ENCODE peak calls at places on chromosomes 4 and X, in eight cellular contexts. One of them, this sample, is unnamed. For H3K27me3, the result is how much of the 10 kb centered on the place peaks cover.

GRCh38 chr4:123524958-123525628 is 128.5 kb downstream of the SPRY1 start:
- DNase-seq in pancreas: no peak
- DNase-seq in MM.1S: no peak
- DNase-seq in hepatocyte: peak
- DNase-seq in AG04450: peak
- DNase-seq in upper lobe of left lung: no peak
- DNase-seq in left ventricle myocardium inferior: no peak
- DNase-seq in testis: no peak
- DNase-seq in this sample: no peak

GRCh38 chrX:97399400-97399799 is 515.7 kb downstream of the RPA4 start:
- DNase-seq in AG04450: peak
- DNase-seq in testis: no peak
- DNase-seq in pancreas: no peak
- DNase-seq in MM.1S: peak
- DNase-seq in upper lobe of left lung: no peak
- DNase-seq in left ventricle myocardium inferior: no peak
- DNase-seq in hepatocyte: no peak
- DNase-seq in this sample: no peak

GRCh38 chrX:107542500-107542899 is 85.8 kb upstream of the PRPS1 start:
- DNase-seq in upper lobe of left lung: no peak
- DNase-seq in MM.1S: no peak
- DNase-seq in left ventricle myocardium inferior: no peak
- DNase-seq in pancreas: peak
- DNase-seq in testis: peak
- DNase-seq in AG04450: no peak
- DNase-seq in hepatocyte: peak
- DNase-seq in this sample: no peak

GRCh38 chrX:134601240-134601639 is 57.0 kb downstream of the PLAC1 start:
- DNase-seq in pancreas: no peak
- DNase-seq in hepatocyte: no peak
- DNase-seq in testis: no peak
- DNase-seq in upper lobe of left lung: no peak
- DNase-seq in left ventricle myocardium inferior: no peak
- DNase-seq in AG04450: no peak
- DNase-seq in MM.1S: no peak
- DNase-seq in this sample: no peak

GRCh38 chrX:43655151-43655676 is 885 bp upstream of the MAOA start:
- DNase-seq in AG04450: no peak
- DNase-seq in hepatocyte: peak
- DNase-seq in testis: peak
- DNase-seq in MM.1S: peak
- DNase-seq in left ventricle myocardium inferior: peak
- DNase-seq in pancreas: peak
- DNase-seq in upper lobe of left lung: no peak
- DNase-seq in this sample: no peak

GRCh38 chr4:176953021-176953420 is 160.3 kb upstream of the VEGFC start:
- DNase-seq in AG04450: no peak
- DNase-seq in MM.1S: no peak
- DNase-seq in testis: no peak
- DNase-seq in hepatocyte: no peak
- DNase-seq in pancreas: no peak
- DNase-seq in upper lobe of left lung: no peak
- DNase-seq in left ventricle myocardium inferior: no peak
- DNase-seq in this sample: no peak

GRCh38 chrX:85004255-85004654 is 578 bp downstream of the APOOL start:
- DNase-seq in testis: peak
- DNase-seq in AG04450: no peak
- DNase-seq in upper lobe of left lung: no peak
- DNase-seq in pancreas: no peak
- DNase-seq in MM.1S: no peak
- DNase-seq in left ventricle myocardium inferior: no peak
- DNase-seq in hepatocyte: no peak
- DNase-seq in this sample: no peak

GRCh38 chrX:13387656-13388421 is 68.0 kb upstream of the ATXN3L start:
- DNase-seq in upper lobe of left lung: no peak
- DNase-seq in AG04450: no peak
- DNase-seq in MM.1S: no peak
- DNase-seq in hepatocyte: no peak
- DNase-seq in pancreas: no peak
- DNase-seq in left ventricle myocardium inferior: no peak
- DNase-seq in testis: no peak
- DNase-seq in this sample: no peak

GRCh38 chrX:53188763-53189162 is 36.2 kb downstream of the KDM5C start:
- DNase-seq in upper lobe of left lung: no peak
- DNase-seq in AG04450: no peak
- DNase-seq in MM.1S: peak
- DNase-seq in left ventricle myocardium inferior: no peak
- DNase-seq in hepatocyte: no peak
- DNase-seq in pancreas: no peak
- DNase-seq in testis: no peak
- DNase-seq in this sample: no peak

GRCh38 chr4:95155759-95156451 is 392.9 kb downstream of the UNC5C start:
- DNase-seq in testis: no peak
- DNase-seq in AG04450: no peak
- DNase-seq in upper lobe of left lung: no peak
- DNase-seq in hepatocyte: peak
- DNase-seq in MM.1S: peak
- DNase-seq in pancreas: no peak
- DNase-seq in left ventricle myocardium inferior: no peak
- DNase-seq in this sample: no peak

GRCh38 chrX:47706575-47706974 is 47.6 kb upstream of the UXT start:
- DNase-seq in testis: no peak
- DNase-seq in hepatocyte: no peak
- DNase-seq in MM.1S: no peak
- DNase-seq in upper lobe of left lung: no peak
- DNase-seq in left ventricle myocardium inferior: no peak
- DNase-seq in pancreas: no peak
- DNase-seq in AG04450: no peak
- DNase-seq in this sample: no peak

GRCh38 chrX:115650449-115650848 is 89.5 kb downstream of the PLS3 start:
- DNase-seq in MM.1S: no peak
- DNase-seq in testis: no peak
- DNase-seq in upper lobe of left lung: no peak
- DNase-seq in left ventricle myocardium inferior: no peak
- DNase-seq in AG04450: no peak
- DNase-seq in hepatocyte: no peak
- DNase-seq in pancreas: no peak
- DNase-seq in this sample: no peak

GRCh38 chr4:145618912-145619638 is at the start of gene MMAA:
- DNase-seq in hepatocyte: peak
- DNase-seq in pancreas: peak
- DNase-seq in upper lobe of left lung: peak
- DNase-seq in AG04450: peak
- DNase-seq in testis: peak
- DNase-seq in MM.1S: peak
- DNase-seq in left ventricle myocardium inferior: peak
- DNase-seq in this sample: peak

GRCh38 chrX:70166601-70167590 is 10.4 kb upstream of the DGAT2L6 start:
- DNase-seq in testis: no peak
- DNase-seq in left ventricle myocardium inferior: no peak
- DNase-seq in pancreas: no peak
- DNase-seq in upper lobe of left lung: no peak
- DNase-seq in MM.1S: no peak
- DNase-seq in hepatocyte: no peak
- DNase-seq in AG04450: peak
- DNase-seq in this sample: no peak

GRCh38 chr4:24881508-24882071 is 31.3 kb downstream of the CCDC149 start:
- DNase-seq in testis: no peak
- DNase-seq in left ventricle myocardium inferior: no peak
- DNase-seq in pancreas: no peak
- DNase-seq in upper lobe of left lung: no peak
- DNase-seq in hepatocyte: no peak
- DNase-seq in AG04450: no peak
- DNase-seq in MM.1S: no peak
- DNase-seq in this sample: no peak

GRCh38 chr4:109011241-109012031 is 248.6 kb upstream of the ETNPPL start:
- DNase-seq in MM.1S: no peak
- DNase-seq in upper lobe of left lung: no peak
- DNase-seq in hepatocyte: no peak
- DNase-seq in left ventricle myocardium inferior: no peak
- DNase-seq in AG04450: no peak
- DNase-seq in pancreas: no peak
- DNase-seq in testis: no peak
- DNase-seq in this sample: no peak

GRCh38 chr4:128461300-128462103 is 173.9 kb upstream of the PGRMC2 start:
- DNase-seq in testis: peak
- DNase-seq in hepatocyte: peak
- DNase-seq in MM.1S: no peak
- DNase-seq in upper lobe of left lung: no peak
- DNase-seq in AG04450: peak
- DNase-seq in left ventricle myocardium inferior: no peak
- DNase-seq in pancreas: peak
- DNase-seq in this sample: no peak

GRCh38 chrX:39453847-39454645 is 643.7 kb downstream of the BCOR start:
- DNase-seq in hepatocyte: peak
- DNase-seq in pancreas: no peak
- DNase-seq in AG04450: no peak
- DNase-seq in MM.1S: no peak
- DNase-seq in left ventricle myocardium inferior: peak
- DNase-seq in upper lobe of left lung: no peak
- DNase-seq in testis: no peak
- DNase-seq in this sample: no peak

GRCh38 chr4:127810551-127810950 is 28.4 kb downstream of the HSPA4L start:
- DNase-seq in pancreas: no peak
- DNase-seq in MM.1S: no peak
- DNase-seq in hepatocyte: no peak
- DNase-seq in upper lobe of left lung: no peak
- DNase-seq in AG04450: no peak
- DNase-seq in testis: no peak
- DNase-seq in left ventricle myocardium inferior: no peak
- DNase-seq in this sample: no peak

GRCh38 chr4:3322059-3322550 is 29.3 kb downstream of the RGS12 start:
- DNase-seq in pancreas: no peak
- DNase-seq in MM.1S: no peak
- DNase-seq in upper lobe of left lung: no peak
- DNase-seq in AG04450: no peak
- DNase-seq in testis: no peak
- DNase-seq in hepatocyte: no peak
- DNase-seq in left ventricle myocardium inferior: no peak
- DNase-seq in this sample: no peak

GRCh38 chrX:154914052-154914451 is 27.9 kb downstream of the F8A1 start:
- DNase-seq in AG04450: no peak
- DNase-seq in upper lobe of left lung: no peak
- DNase-seq in MM.1S: no peak
- DNase-seq in testis: no peak
- DNase-seq in hepatocyte: no peak
- DNase-seq in pancreas: no peak
- DNase-seq in left ventricle myocardium inferior: no peak
- DNase-seq in this sample: no peak

GRCh38 chrX:154918060-154918483 is 31.9 kb downstream of the F8A1 start:
- DNase-seq in testis: peak
- DNase-seq in AG04450: peak
- DNase-seq in hepatocyte: peak
- DNase-seq in pancreas: peak
- DNase-seq in left ventricle myocardium inferior: peak
- DNase-seq in upper lobe of left lung: no peak
- DNase-seq in MM.1S: peak
- DNase-seq in this sample: no peak
- TF ChIP-seq CTCF in testis: no peak
- TF ChIP-seq CTCF in AG04450: peak
- TF ChIP-seq CTCF in hepatocyte: peak
- TF ChIP-seq CTCF in pancreas: peak
- TF ChIP-seq CTCF in left ventricle myocardium inferior: peak
- TF ChIP-seq CTCF in upper lobe of left lung: peak
- TF ChIP-seq CTCF in MM.1S: peak
- TF ChIP-seq CTCF in this sample: peak

GRCh38 chr4:76607266-76607799 is 172.3 kb downstream of the SHROOM3 start:
- DNase-seq in MM.1S: peak
- DNase-seq in AG04450: no peak
- DNase-seq in pancreas: no peak
- DNase-seq in hepatocyte: no peak
- DNase-seq in testis: no peak
- DNase-seq in upper lobe of left lung: no peak
- DNase-seq in left ventricle myocardium inferior: no peak
- DNase-seq in this sample: no peak

GRCh38 chr4:76610751-76611150 is 175.7 kb downstream of the SHROOM3 start:
- DNase-seq in left ventricle myocardium inferior: no peak
- DNase-seq in hepatocyte: no peak
- DNase-seq in MM.1S: no peak
- DNase-seq in pancreas: no peak
- DNase-seq in testis: no peak
- DNase-seq in AG04450: no peak
- DNase-seq in upper lobe of left lung: no peak
- DNase-seq in this sample: no peak

GRCh38 chr4:76605099-76605563 is 170.1 kb downstream of the SHROOM3 start:
- DNase-seq in upper lobe of left lung: no peak
- DNase-seq in AG04450: no peak
- DNase-seq in MM.1S: no peak
- DNase-seq in pancreas: no peak
- DNase-seq in hepatocyte: no peak
- DNase-seq in testis: no peak
- DNase-seq in left ventricle myocardium inferior: no peak
- DNase-seq in this sample: no peak

GRCh38 chr4:76606662-76607265 is 171.7 kb downstream of the SHROOM3 start:
- DNase-seq in upper lobe of left lung: no peak
- DNase-seq in left ventricle myocardium inferior: no peak
- DNase-seq in hepatocyte: peak
- DNase-seq in testis: no peak
- DNase-seq in AG04450: no peak
- DNase-seq in pancreas: no peak
- DNase-seq in MM.1S: peak
- DNase-seq in this sample: no peak

GRCh38 chr4:76607846-76608245 is 172.8 kb downstream of the SHROOM3 start:
- DNase-seq in pancreas: no peak
- DNase-seq in left ventricle myocardium inferior: no peak
- DNase-seq in upper lobe of left lung: no peak
- DNase-seq in hepatocyte: no peak
- DNase-seq in AG04450: no peak
- DNase-seq in MM.1S: no peak
- DNase-seq in testis: no peak
- DNase-seq in this sample: no peak
- H3K27ac ChIP-seq in pancreas: no peak
- H3K27ac ChIP-seq in left ventricle myocardium inferior: no peak
- H3K27ac ChIP-seq in upper lobe of left lung: no peak
- H3K27ac ChIP-seq in hepatocyte: peak
- H3K27ac ChIP-seq in AG04450: no peak
- H3K27ac ChIP-seq in MM.1S: peak
- H3K27ac ChIP-seq in testis: no peak
- H3K27ac ChIP-seq in this sample: no peak

DNA sequence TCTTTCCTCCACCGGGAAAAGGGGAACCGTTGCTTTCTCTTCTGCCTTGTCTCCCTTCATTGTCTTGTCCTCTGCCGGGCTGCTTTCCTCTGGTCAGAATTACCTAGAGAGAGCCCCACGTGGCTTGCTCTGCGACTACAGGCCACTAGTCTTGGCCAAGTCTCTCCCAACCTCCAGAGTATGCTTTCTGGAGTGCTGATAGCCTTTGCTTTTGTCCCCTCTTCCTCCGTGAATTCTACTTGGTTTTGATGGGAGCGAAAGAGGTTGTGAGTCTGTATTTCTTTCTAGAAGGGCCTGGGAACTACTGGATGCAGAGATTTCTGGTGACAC is 5.3 kb upstream of the POU4F2 start:
- DNase-seq in AG04450: no peak
- DNase-seq in pancreas: no peak
- DNase-seq in left ventricle myocardium inferior: no peak
- DNase-seq in hepatocyte: no peak
- DNase-seq in upper lobe of left lung: no peak
- DNase-seq in MM.1S: no peak
- DNase-seq in testis: no peak
- DNase-seq in this sample: no peak
- H3K27me3 ChIP-seq in AG04450: under half
- H3K27me3 ChIP-seq in pancreas: under half
- H3K27me3 ChIP-seq in left ventricle myocardium inferior: half or more
- H3K27me3 ChIP-seq in hepatocyte: half or more
- H3K27me3 ChIP-seq in upper lobe of left lung: under half
- H3K27me3 ChIP-seq in MM.1S: under half
- H3K27me3 ChIP-seq in testis: under half
- H3K27me3 ChIP-seq in this sample: half or more

GRCh38 chrX:49209434-49210251 is 9.7 kb upstream of the SYP start:
- DNase-seq in hepatocyte: no peak
- DNase-seq in upper lobe of left lung: no peak
- DNase-seq in AG04450: no peak
- DNase-seq in testis: no peak
- DNase-seq in left ventricle myocardium inferior: no peak
- DNase-seq in pancreas: no peak
- DNase-seq in MM.1S: no peak
- DNase-seq in this sample: no peak
- TF ChIP-seq CTCF in hepatocyte: no peak
- TF ChIP-seq CTCF in upper lobe of left lung: no peak
- TF ChIP-seq CTCF in AG04450: no peak
- TF ChIP-seq CTCF in testis: no peak
- TF ChIP-seq CTCF in left ventricle myocardium inferior: no peak
- TF ChIP-seq CTCF in pancreas: no peak
- TF ChIP-seq CTCF in MM.1S: no peak
- TF ChIP-seq CTCF in this sample: no peak